ENCODE peak calls at places on chromosomes 3 and 15, in eight cellular contexts. One of them, this sample, is unnamed.

GRCh38 chr3:98500019-98500418 is 2.5 kb downstream of the OR5K2 start:
- DNase-seq in OCI-LY7: no peak
- DNase-seq in HFFc6: no peak
- DNase-seq in psoas muscle: no peak
- DNase-seq in AG09319: no peak
- DNase-seq in epithelial cell of esophagus: peak; percentile 42
- DNase-seq in IMR-90: no peak
- DNase-seq in kidney epithelial cell: no peak
- DNase-seq in this sample: no peak

GRCh38 chr3:44114142-44114541 is 127.5 kb upstream of the TOPAZ1 start:
- DNase-seq in OCI-LY7: peak; percentile 29
- DNase-seq in HFFc6: no peak
- DNase-seq in psoas muscle: peak; percentile 23
- DNase-seq in AG09319: no peak
- DNase-seq in epithelial cell of esophagus: peak; percentile 16
- DNase-seq in IMR-90: peak; percentile 3
- DNase-seq in kidney epithelial cell: no peak
- DNase-seq in this sample: no peak

GRCh38 chr3:146166450-146167222 is 5.7 kb upstream of the PLOD2 start:
- DNase-seq in OCI-LY7: no peak
- DNase-seq in HFFc6: peak; percentile 95
- DNase-seq in psoas muscle: no peak
- DNase-seq in AG09319: no peak
- DNase-seq in epithelial cell of esophagus: peak; percentile 91
- DNase-seq in IMR-90: peak; percentile 83
- DNase-seq in kidney epithelial cell: no peak
- DNase-seq in this sample: no peak

GRCh38 chr15:62591842-62592838 is 427.1 kb upstream of the C2CD4B start:
- DNase-seq in OCI-LY7: no peak
- DNase-seq in HFFc6: peak; percentile 7
- DNase-seq in psoas muscle: no peak
- DNase-seq in AG09319: no peak
- DNase-seq in epithelial cell of esophagus: peak; percentile 9
- DNase-seq in IMR-90: peak; percentile 23
- DNase-seq in kidney epithelial cell: no peak
- DNase-seq in this sample: no peak

GRCh38 chr15:27175479-27176153 is 204.6 kb downstream of the GABRG3 start:
- DNase-seq in OCI-LY7: no peak
- DNase-seq in HFFc6: no peak
- DNase-seq in psoas muscle: no peak
- DNase-seq in AG09319: no peak
- DNase-seq in epithelial cell of esophagus: no peak
- DNase-seq in IMR-90: no peak
- DNase-seq in kidney epithelial cell: no peak
- DNase-seq in this sample: no peak

GRCh38 chr3:185527364-185527763 is 25.0 kb downstream of the LIPH start:
- DNase-seq in OCI-LY7: no peak
- DNase-seq in HFFc6: no peak
- DNase-seq in psoas muscle: no peak
- DNase-seq in AG09319: no peak
- DNase-seq in epithelial cell of esophagus: no peak
- DNase-seq in IMR-90: no peak
- DNase-seq in kidney epithelial cell: no peak
- DNase-seq in this sample: no peak

GRCh38 chr15:67980171-67980570 is 73.9 kb upstream of the PIAS1 start:
- DNase-seq in OCI-LY7: no peak
- DNase-seq in HFFc6: no peak
- DNase-seq in psoas muscle: no peak
- DNase-seq in AG09319: no peak
- DNase-seq in epithelial cell of esophagus: no peak
- DNase-seq in IMR-90: no peak
- DNase-seq in kidney epithelial cell: no peak
- DNase-seq in this sample: no peak

GRCh38 chr15:29570931-29571727 is 251.1 kb downstream of the TJP1 start:
- DNase-seq in OCI-LY7: no peak
- DNase-seq in HFFc6: no peak
- DNase-seq in psoas muscle: no peak
- DNase-seq in AG09319: no peak
- DNase-seq in epithelial cell of esophagus: peak; percentile 36
- DNase-seq in IMR-90: no peak
- DNase-seq in kidney epithelial cell: no peak
- DNase-seq in this sample: no peak

GRCh38 chr3:9310043-9310442 is 52.8 kb upstream of the THUMPD3 start:
- DNase-seq in OCI-LY7: no peak
- DNase-seq in HFFc6: no peak
- DNase-seq in psoas muscle: no peak
- DNase-seq in AG09319: no peak
- DNase-seq in epithelial cell of esophagus: no peak
- DNase-seq in IMR-90: no peak
- DNase-seq in kidney epithelial cell: no peak
- DNase-seq in this sample: no peak

GRCh38 chr3:71397046-71397445 is 186.5 kb downstream of the FOXP1 start:
- DNase-seq in OCI-LY7: peak; percentile 42
- DNase-seq in HFFc6: peak; percentile 41
- DNase-seq in psoas muscle: no peak
- DNase-seq in AG09319: no peak
- DNase-seq in epithelial cell of esophagus: peak; percentile 46
- DNase-seq in IMR-90: peak; percentile 30
- DNase-seq in kidney epithelial cell: no peak
- DNase-seq in this sample: no peak
- TF ChIP-seq CTCF in OCI-LY7: peak; percentile 69
- TF ChIP-seq CTCF in HFFc6: peak; percentile 72
- TF ChIP-seq CTCF in psoas muscle: peak; percentile 56
- TF ChIP-seq CTCF in AG09319: peak; percentile 61
- TF ChIP-seq CTCF in epithelial cell of esophagus: peak; percentile 71
- TF ChIP-seq CTCF in IMR-90: peak; percentile 43
- TF ChIP-seq CTCF in kidney epithelial cell: peak; percentile 46
- TF ChIP-seq CTCF in this sample: no peak

GRCh38 chr15:56249080-56249479 is 5.4 kb upstream of the RFX7 start:
- DNase-seq in OCI-LY7: peak; percentile 37
- DNase-seq in HFFc6: peak; percentile 68
- DNase-seq in psoas muscle: no peak
- DNase-seq in AG09319: no peak
- DNase-seq in epithelial cell of esophagus: peak; percentile 82
- DNase-seq in IMR-90: peak; percentile 58
- DNase-seq in kidney epithelial cell: peak; percentile 42
- DNase-seq in this sample: no peak
- TF ChIP-seq CTCF in OCI-LY7: peak; percentile 72
- TF ChIP-seq CTCF in HFFc6: peak; percentile 71
- TF ChIP-seq CTCF in psoas muscle: no peak
- TF ChIP-seq CTCF in AG09319: peak; percentile 18
- TF ChIP-seq CTCF in epithelial cell of esophagus: peak; percentile 62
- TF ChIP-seq CTCF in IMR-90: peak; percentile 36
- TF ChIP-seq CTCF in kidney epithelial cell: peak; percentile 58
- TF ChIP-seq CTCF in this sample: no peak

DNA sequence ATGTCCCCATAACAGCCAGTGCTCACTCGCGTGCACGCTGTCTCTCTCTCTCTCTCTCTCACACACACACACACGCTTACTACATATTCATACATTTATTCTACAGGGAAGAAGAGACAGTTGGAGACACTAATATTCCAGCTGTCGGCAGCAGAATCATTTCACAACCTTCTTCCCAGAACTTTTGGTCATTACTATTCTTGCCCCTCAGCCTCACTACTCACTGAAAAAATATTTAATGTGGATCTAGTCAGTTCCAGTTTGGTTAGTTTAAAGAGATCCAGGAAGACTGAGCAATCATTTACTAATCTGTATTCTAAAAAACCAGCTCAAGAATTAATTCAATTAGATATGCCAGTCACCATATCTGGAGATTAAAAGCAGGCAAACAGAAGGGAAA is 394.9 kb downstream of the PTPRG start:
- DNase-seq in OCI-LY7: no peak
- DNase-seq in HFFc6: peak; percentile 75
- DNase-seq in psoas muscle: no peak
- DNase-seq in AG09319: peak; percentile 20
- DNase-seq in epithelial cell of esophagus: peak; percentile 84
- DNase-seq in IMR-90: peak; percentile 74
- DNase-seq in kidney epithelial cell: no peak
- DNase-seq in this sample: no peak
- TF ChIP-seq CTCF in OCI-LY7: no peak
- TF ChIP-seq CTCF in HFFc6: no peak
- TF ChIP-seq CTCF in psoas muscle: no peak
- TF ChIP-seq CTCF in AG09319: no peak
- TF ChIP-seq CTCF in epithelial cell of esophagus: no peak
- TF ChIP-seq CTCF in IMR-90: no peak
- TF ChIP-seq CTCF in kidney epithelial cell: no peak
- TF ChIP-seq CTCF in this sample: no peak

GRCh38 chr3:36689560-36689959 is 74.8 kb downstream of the DCLK3 start:
- DNase-seq in OCI-LY7: no peak
- DNase-seq in HFFc6: no peak
- DNase-seq in psoas muscle: no peak
- DNase-seq in AG09319: no peak
- DNase-seq in epithelial cell of esophagus: no peak
- DNase-seq in IMR-90: no peak
- DNase-seq in kidney epithelial cell: no peak
- DNase-seq in this sample: no peak
- TF ChIP-seq CTCF in OCI-LY7: no peak
- TF ChIP-seq CTCF in HFFc6: no peak
- TF ChIP-seq CTCF in psoas muscle: no peak
- TF ChIP-seq CTCF in AG09319: no peak
- TF ChIP-seq CTCF in epithelial cell of esophagus: no peak
- TF ChIP-seq CTCF in IMR-90: no peak
- TF ChIP-seq CTCF in kidney epithelial cell: no peak
- TF ChIP-seq CTCF in this sample: no peak

This sample was measured in coronary artery.